ENCODE peak calls at places on chromosomes 7 and 10, in eight cellular contexts. C is HL-60, W is sigmoid colon, D is stomach, O is spleen, R is SK-N-SH, V is HCT116, E is K562. Y is an unnamed sample.

GRCh38 chr10:100341953-100342626 is 4.9 kb upstream of the SCD start:
- DNase-seq in W (no peak), C (no peak), V (peak; percentile 64), D (peak; percentile 55), E (peak; percentile 78), O (no peak), R (peak; percentile 73), Y (no peak)

GRCh38 chr7:137978464-137979237 is 23.2 kb downstream of the CREB3L2 start:
- DNase-seq in R (no peak), O (no peak), D (no peak), E (peak; percentile 85), C (no peak), V (peak; percentile 89), W (peak; percentile 85), Y (no peak)

GRCh38 chr7:76424413-76425111 is at the start of gene ZP3:
- DNase-seq in D (no peak), V (no peak), O (peak; percentile 21), W (no peak), R (no peak), C (no peak), E (peak; percentile 2), Y (peak; percentile 74)

GRCh38 chr10:3071405-3072198 is 4.3 kb downstream of the PFKP start:
- DNase-seq in R (no peak), O (no peak), D (no peak), C (no peak), W (no peak), V (peak; percentile 91), E (peak; percentile 47), Y (no peak)

GRCh38 chr10:131049051-131049450 is 262.5 kb downstream of the TCERG1L start:
- DNase-seq in W (no peak), R (no peak), D (no peak), O (peak; percentile 15), E (no peak), V (no peak), C (no peak), Y (no peak)

GRCh38 chr7:1813394-1814088 is 143.5 kb downstream of the ELFN1 start:
- DNase-seq in E (no peak), W (no peak), C (no peak), R (peak; percentile 54), O (peak; percentile 71), D (peak; percentile 23), V (no peak), Y (peak; percentile 81)

GRCh38 chr10:119026301-119027110 is 3.0 kb upstream of the NANOS1 start:
- DNase-seq in R (no peak), D (no peak), E (no peak), O (no peak), C (no peak), V (no peak), W (no peak), Y (peak; percentile 92)

GRCh38 chr7:105787071-105787470 is 89.3 kb downstream of the ATXN7L1 start:
- DNase-seq in E (no peak), R (no peak), V (no peak), D (no peak), C (no peak), W (peak; percentile 33), O (peak; percentile 38), Y (no peak)

GRCh38 chr10:124166431-124167125 is 73.2 kb upstream of the CHST15 start:
- DNase-seq in V (no peak), E (no peak), O (peak; percentile 59), R (no peak), D (no peak), C (no peak), W (peak; percentile 29), Y (no peak)

GRCh38 chr7:141263508-141263907 is 189.6 kb downstream of the TMEM178B start:
- DNase-seq in E (no peak), D (no peak), C (no peak), O (no peak), R (no peak), W (no peak), V (no peak), Y (no peak)

GRCh38 chr10:99276848-99277486 is 41.3 kb upstream of the HPSE2 start:
- DNase-seq in C (no peak), W (no peak), E (peak; percentile 11), O (no peak), V (peak; percentile 46), R (peak; percentile 18), D (no peak), Y (no peak)

GRCh38 chr10:75402486-75403143 is 1.1 kb upstream of the ZNF503 start:
- DNase-seq in E (no peak), C (no peak), R (peak; percentile 58), D (peak; percentile 42), O (no peak), W (peak; percentile 73), V (no peak), Y (no peak)

GRCh38 chr10:4708123-4708759 is 117.8 kb upstream of the AKR1E2 start:
- DNase-seq in O (no peak), C (no peak), W (no peak), V (no peak), D (no peak), R (no peak), E (peak; percentile 38), Y (no peak)

GRCh38 chr7:1967512-1968396 is 265.0 kb downstream of the MAD1L1 start:
- DNase-seq in D (no peak), V (no peak), W (no peak), O (peak; percentile 65), R (no peak), E (no peak), C (no peak), Y (no peak)

GRCh38 chr7:94298943-94299342 is 95.8 kb upstream of the COL1A2 start:
- DNase-seq in V (no peak), R (no peak), O (no peak), D (no peak), W (no peak), C (no peak), E (no peak), Y (no peak)

GRCh38 chr10:113979378-113979777 is 64.3 kb upstream of the ADRB1 start:
- DNase-seq in V (no peak), D (no peak), C (no peak), E (no peak), O (no peak), R (no peak), W (no peak), Y (no peak)

GRCh38 chr10:91090761-91091529 is 129.5 kb upstream of the PCGF5 start:
- DNase-seq in D (no peak), W (no peak), O (no peak), E (no peak), R (peak; percentile 33), C (no peak), V (no peak), Y (peak; percentile 45)

GRCh38 chr7:127761196-127761595 is 109.2 kb downstream of the SND1 start:
- DNase-seq in D (no peak), R (no peak), O (no peak), V (no peak), W (no peak), E (no peak), C (no peak), Y (no peak)

GRCh38 chr10:131890276-131891195 is 10.3 kb upstream of the PPP2R2D start:
- DNase-seq in E (no peak), R (no peak), D (no peak), W (no peak), O (peak; percentile 59), C (no peak), V (no peak), Y (no peak)

GRCh38 chr10:114631678-114632417 is 26.2 kb downstream of the ABLIM1 start:
- DNase-seq in W (peak; percentile 67), D (no peak), C (no peak), R (peak; percentile 87), E (peak; percentile 13), O (peak; percentile 78), V (no peak), Y (no peak)

GRCh38 chr10:122293156-122293978 is 22.3 kb downstream of the BTBD16 start:
- DNase-seq in D (no peak), R (no peak), V (no peak), E (no peak), C (no peak), W (no peak), O (no peak), Y (no peak)

GRCh38 chr7:96310106-96310505 is 11.8 kb downstream of the SLC25A13 start:
- DNase-seq in C (no peak), W (no peak), D (no peak), O (no peak), V (no peak), E (no peak), R (no peak), Y (no peak)
- TF ChIP-seq POLR2AphosphoS5 in C (no peak), W (peak; percentile 37), D (no peak), O (no peak), V (no peak), E (no peak), R (no peak), Y (no peak)

DNA sequence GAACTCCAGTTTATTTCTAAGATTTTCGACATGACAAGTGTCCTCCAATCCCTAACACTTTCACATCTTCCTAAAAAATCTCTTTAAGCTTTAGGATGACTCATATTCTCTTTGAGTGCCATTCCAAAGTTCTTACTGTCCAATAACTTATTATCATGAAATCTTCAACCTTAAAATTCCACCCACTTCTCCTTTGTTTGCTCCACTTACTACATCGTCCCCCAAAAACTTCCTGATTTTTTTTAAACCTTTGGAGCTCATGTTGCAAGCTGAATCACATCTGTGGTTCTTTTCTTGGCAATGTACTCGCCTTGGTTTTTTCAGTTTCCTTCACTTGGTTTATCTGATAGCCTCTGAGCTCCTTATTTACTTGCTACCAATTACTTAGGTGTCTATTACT is 39.2 kb upstream of the JCAD start:
- DNase-seq in E (no peak), C (no peak), V (no peak), D (no peak), O (no peak), R (no peak), W (no peak), Y (no peak)
- TF ChIP-seq POLR2AphosphoS5 in E (no peak), C (no peak), V (no peak), D (no peak), O (no peak), R (peak; percentile 61), W (no peak), Y (no peak)

GRCh38 chr7:54664235-54665228 is 94.5 kb downstream of the SEC61G start:
- DNase-seq in R (peak; percentile 97), C (no peak), V (no peak), E (peak; percentile 30), D (peak; percentile 31), W (no peak), O (no peak), Y (no peak)
- TF ChIP-seq POLR2AphosphoS5 in R (no peak), C (no peak), V (no peak), E (no peak), D (no peak), W (no peak), O (no peak), Y (no peak)

GRCh38 chr10:50576245-50576815 is 47.4 kb downstream of the SGMS1 start:
- DNase-seq in O (no peak), W (no peak), R (no peak), V (no peak), E (no peak), D (no peak), C (no peak), Y (no peak)

GRCh38 chr10:50579491-50580259 is 44.1 kb downstream of the SGMS1 start:
- DNase-seq in E (no peak), W (no peak), O (no peak), R (no peak), C (no peak), V (no peak), D (no peak), Y (no peak)

GRCh38 chr10:50576995-50577394 is 46.8 kb downstream of the SGMS1 start:
- DNase-seq in R (no peak), V (no peak), C (no peak), E (no peak), D (no peak), W (no peak), O (no peak), Y (no peak)

GRCh38 chr10:50578949-50579348 is 44.8 kb downstream of the SGMS1 start:
- DNase-seq in R (no peak), C (no peak), E (no peak), W (no peak), D (no peak), V (no peak), O (no peak), Y (no peak)

GRCh38 chr10:50577681-50578350 is 45.9 kb downstream of the SGMS1 start:
- DNase-seq in V (no peak), E (peak; percentile 85), R (no peak), D (peak; percentile 62), C (peak; percentile 3), O (no peak), W (no peak), Y (no peak)
- TF ChIP-seq POLR2AphosphoS5 in V (no peak), E (peak; percentile 91), R (no peak), D (peak; percentile 90), C (no peak), O (no peak), W (no peak), Y (peak; percentile 16)